ENCODE peak calls at places on chromosomes 2 and 18, in eight cellular contexts. One of them, this sample, is unnamed.

GRCh38 chr2:207046642-207047213 is 107.4 kb downstream of the CPO start:
- DNase-seq in CD8-positive, alpha-beta T cell: no peak
- DNase-seq in NT2/D1: no peak
- DNase-seq in A549: peak; percentile 4
- DNase-seq in upper lobe of left lung: no peak
- DNase-seq in psoas muscle: no peak
- DNase-seq in PC-3: peak; percentile 33
- DNase-seq in SJSA1: peak; percentile 52
- DNase-seq in this sample: no peak

GRCh38 chr2:120352701-120353590 is 7.0 kb downstream of the INHBB start:
- DNase-seq in CD8-positive, alpha-beta T cell: no peak
- DNase-seq in NT2/D1: no peak
- DNase-seq in A549: no peak
- DNase-seq in upper lobe of left lung: peak; percentile 62
- DNase-seq in psoas muscle: no peak
- DNase-seq in PC-3: peak; percentile 91
- DNase-seq in SJSA1: no peak
- DNase-seq in this sample: no peak

GRCh38 chr2:141611-142010 is 95.3 kb upstream of the FAM110C start:
- DNase-seq in CD8-positive, alpha-beta T cell: no peak
- DNase-seq in NT2/D1: no peak
- DNase-seq in A549: no peak
- DNase-seq in upper lobe of left lung: no peak
- DNase-seq in psoas muscle: no peak
- DNase-seq in PC-3: no peak
- DNase-seq in SJSA1: no peak
- DNase-seq in this sample: no peak

GRCh38 chr2:162072181-162072702 is 1.8 kb downstream of the DPP4 start:
- DNase-seq in CD8-positive, alpha-beta T cell: no peak
- DNase-seq in NT2/D1: no peak
- DNase-seq in A549: no peak
- DNase-seq in upper lobe of left lung: no peak
- DNase-seq in psoas muscle: no peak
- DNase-seq in PC-3: peak; percentile 70
- DNase-seq in SJSA1: no peak
- DNase-seq in this sample: no peak

GRCh38 chr2:220437938-220438337 is 810.5 kb downstream of the SLC4A3 start:
- DNase-seq in CD8-positive, alpha-beta T cell: no peak
- DNase-seq in NT2/D1: no peak
- DNase-seq in A549: no peak
- DNase-seq in upper lobe of left lung: no peak
- DNase-seq in psoas muscle: no peak
- DNase-seq in PC-3: peak; percentile 62
- DNase-seq in SJSA1: no peak
- DNase-seq in this sample: no peak

GRCh38 chr2:234243871-234244565 is 193.5 kb downstream of the SPP2 start:
- DNase-seq in CD8-positive, alpha-beta T cell: no peak
- DNase-seq in NT2/D1: no peak
- DNase-seq in A549: peak; percentile 86
- DNase-seq in upper lobe of left lung: no peak
- DNase-seq in psoas muscle: no peak
- DNase-seq in PC-3: peak; percentile 46
- DNase-seq in SJSA1: peak; percentile 65
- DNase-seq in this sample: no peak

GRCh38 chr18:59950215-59950944 is 50.6 kb downstream of the PMAIP1 start:
- DNase-seq in CD8-positive, alpha-beta T cell: no peak
- DNase-seq in NT2/D1: no peak
- DNase-seq in A549: no peak
- DNase-seq in upper lobe of left lung: no peak
- DNase-seq in psoas muscle: no peak
- DNase-seq in PC-3: peak; percentile 10
- DNase-seq in SJSA1: no peak
- DNase-seq in this sample: peak; percentile 36

GRCh38 chr2:174341995-174342571 is 7.3 kb downstream of the SP9 start:
- DNase-seq in CD8-positive, alpha-beta T cell: no peak
- DNase-seq in NT2/D1: no peak
- DNase-seq in A549: no peak
- DNase-seq in upper lobe of left lung: peak; percentile 81
- DNase-seq in psoas muscle: peak; percentile 19
- DNase-seq in PC-3: no peak
- DNase-seq in SJSA1: no peak
- DNase-seq in this sample: no peak

GRCh38 chr2:1940660-1941059 is 196.3 kb upstream of the PXDN start:
- DNase-seq in CD8-positive, alpha-beta T cell: no peak
- DNase-seq in NT2/D1: no peak
- DNase-seq in A549: no peak
- DNase-seq in upper lobe of left lung: no peak
- DNase-seq in psoas muscle: no peak
- DNase-seq in PC-3: no peak
- DNase-seq in SJSA1: no peak
- DNase-seq in this sample: no peak

GRCh38 chr2:33086400-33087015 is 139.8 kb downstream of the LTBP1 start:
- DNase-seq in CD8-positive, alpha-beta T cell: no peak
- DNase-seq in NT2/D1: no peak
- DNase-seq in A549: peak; percentile 25
- DNase-seq in upper lobe of left lung: no peak
- DNase-seq in psoas muscle: no peak
- DNase-seq in PC-3: peak; percentile 29
- DNase-seq in SJSA1: no peak
- DNase-seq in this sample: no peak

GRCh38 chr2:235945608-235946140 is 222.5 kb downstream of the GBX2 start:
- DNase-seq in CD8-positive, alpha-beta T cell: no peak
- DNase-seq in NT2/D1: no peak
- DNase-seq in A549: no peak
- DNase-seq in upper lobe of left lung: no peak
- DNase-seq in psoas muscle: no peak
- DNase-seq in PC-3: no peak
- DNase-seq in SJSA1: no peak
- DNase-seq in this sample: no peak

GRCh38 chr2:101256316-101256715 is 3.6 kb downstream of the CNOT11 start:
- DNase-seq in CD8-positive, alpha-beta T cell: no peak
- DNase-seq in NT2/D1: no peak
- DNase-seq in A549: no peak
- DNase-seq in upper lobe of left lung: no peak
- DNase-seq in psoas muscle: no peak
- DNase-seq in PC-3: peak; percentile 6
- DNase-seq in SJSA1: no peak
- DNase-seq in this sample: no peak

GRCh38 chr2:28393115-28393836 is 618 bp downstream of the FOSL2 start:
- DNase-seq in CD8-positive, alpha-beta T cell: peak; percentile 65
- DNase-seq in NT2/D1: peak; percentile 25
- DNase-seq in A549: peak; percentile 63
- DNase-seq in upper lobe of left lung: peak; percentile 94
- DNase-seq in psoas muscle: peak; percentile 72
- DNase-seq in PC-3: peak; percentile 59
- DNase-seq in SJSA1: peak; percentile 72
- DNase-seq in this sample: peak; percentile 33

GRCh38 chr2:113080134-113080533 is 12.4 kb downstream of the IL1F10 start:
- DNase-seq in CD8-positive, alpha-beta T cell: peak; percentile 58
- DNase-seq in NT2/D1: peak; percentile 28
- DNase-seq in A549: peak; percentile 32
- DNase-seq in upper lobe of left lung: no peak
- DNase-seq in psoas muscle: no peak
- DNase-seq in PC-3: peak; percentile 73
- DNase-seq in SJSA1: no peak
- DNase-seq in this sample: peak; percentile 27

GRCh38 chr2:70069049-70069448 is 18.2 kb upstream of the PCBP1 start:
- DNase-seq in CD8-positive, alpha-beta T cell: peak; percentile 68
- DNase-seq in NT2/D1: no peak
- DNase-seq in A549: no peak
- DNase-seq in upper lobe of left lung: no peak
- DNase-seq in psoas muscle: no peak
- DNase-seq in PC-3: no peak
- DNase-seq in SJSA1: no peak
- DNase-seq in this sample: peak; percentile 72

GRCh38 chr2:11980809-11981208 is 234.4 kb downstream of the LPIN1 start:
- DNase-seq in CD8-positive, alpha-beta T cell: no peak
- DNase-seq in NT2/D1: no peak
- DNase-seq in A549: no peak
- DNase-seq in upper lobe of left lung: no peak
- DNase-seq in psoas muscle: peak; percentile 17
- DNase-seq in PC-3: no peak
- DNase-seq in SJSA1: no peak
- DNase-seq in this sample: no peak

GRCh38 chr2:96407041-96407918 is 71.7 kb downstream of the NCAPH start:
- DNase-seq in CD8-positive, alpha-beta T cell: peak; percentile 90
- DNase-seq in NT2/D1: peak; percentile 81
- DNase-seq in A549: peak; percentile 87
- DNase-seq in upper lobe of left lung: peak; percentile 52
- DNase-seq in psoas muscle: peak; percentile 42
- DNase-seq in PC-3: peak; percentile 81
- DNase-seq in SJSA1: peak; percentile 64
- DNase-seq in this sample: peak; percentile 88

GRCh38 chr2:172834881-172835280 is 99.2 kb downstream of the RAPGEF4 start:
- DNase-seq in CD8-positive, alpha-beta T cell: no peak
- DNase-seq in NT2/D1: no peak
- DNase-seq in A549: no peak
- DNase-seq in upper lobe of left lung: no peak
- DNase-seq in psoas muscle: no peak
- DNase-seq in PC-3: no peak
- DNase-seq in SJSA1: no peak
- DNase-seq in this sample: no peak

GRCh38 chr2:177694348-177694747 is 301.8 kb downstream of the AGPS start:
- DNase-seq in CD8-positive, alpha-beta T cell: no peak
- DNase-seq in NT2/D1: no peak
- DNase-seq in A549: no peak
- DNase-seq in upper lobe of left lung: no peak
- DNase-seq in psoas muscle: no peak
- DNase-seq in PC-3: no peak
- DNase-seq in SJSA1: no peak
- DNase-seq in this sample: no peak

GRCh38 chr2:102871707-102872106 is 109.9 kb downstream of the TMEM182 start:
- DNase-seq in CD8-positive, alpha-beta T cell: no peak
- DNase-seq in NT2/D1: no peak
- DNase-seq in A549: no peak
- DNase-seq in upper lobe of left lung: no peak
- DNase-seq in psoas muscle: no peak
- DNase-seq in PC-3: no peak
- DNase-seq in SJSA1: no peak
- DNase-seq in this sample: no peak

GRCh38 chr2:112488201-112488600 is 6.2 kb downstream of the TTL start:
- DNase-seq in CD8-positive, alpha-beta T cell: no peak
- DNase-seq in NT2/D1: no peak
- DNase-seq in A549: no peak
- DNase-seq in upper lobe of left lung: no peak
- DNase-seq in psoas muscle: no peak
- DNase-seq in PC-3: no peak
- DNase-seq in SJSA1: no peak
- DNase-seq in this sample: no peak

GRCh38 chr2:7022486-7022885 is 105.3 kb downstream of the RNF144A start:
- DNase-seq in CD8-positive, alpha-beta T cell: no peak
- DNase-seq in NT2/D1: no peak
- DNase-seq in A549: no peak
- DNase-seq in upper lobe of left lung: no peak
- DNase-seq in psoas muscle: no peak
- DNase-seq in PC-3: no peak
- DNase-seq in SJSA1: no peak
- DNase-seq in this sample: no peak

GRCh38 chr2:207614824-207615223 is 10.4 kb downstream of the METTL21A start:
- DNase-seq in CD8-positive, alpha-beta T cell: no peak
- DNase-seq in NT2/D1: no peak
- DNase-seq in A549: no peak
- DNase-seq in upper lobe of left lung: no peak
- DNase-seq in psoas muscle: no peak
- DNase-seq in PC-3: no peak
- DNase-seq in SJSA1: no peak
- DNase-seq in this sample: no peak

GRCh38 chr2:240310645-240311044 is 124.8 kb upstream of the GPC1 start:
- DNase-seq in CD8-positive, alpha-beta T cell: no peak
- DNase-seq in NT2/D1: no peak
- DNase-seq in A549: no peak
- DNase-seq in upper lobe of left lung: no peak
- DNase-seq in psoas muscle: no peak
- DNase-seq in PC-3: no peak
- DNase-seq in SJSA1: no peak
- DNase-seq in this sample: no peak

GRCh38 chr18:29849145-29849544 is 1193.4 kb downstream of the DSC3 start:
- DNase-seq in CD8-positive, alpha-beta T cell: no peak
- DNase-seq in NT2/D1: no peak
- DNase-seq in A549: no peak
- DNase-seq in upper lobe of left lung: no peak
- DNase-seq in psoas muscle: no peak
- DNase-seq in PC-3: peak; percentile 61
- DNase-seq in SJSA1: no peak
- DNase-seq in this sample: no peak

GRCh38 chr2:27262379-27263286 is at the start of gene SLC30A3:
- DNase-seq in CD8-positive, alpha-beta T cell: peak; percentile 74
- DNase-seq in NT2/D1: no peak
- DNase-seq in A549: peak; percentile 64
- DNase-seq in upper lobe of left lung: peak; percentile 93
- DNase-seq in psoas muscle: peak; percentile 68
- DNase-seq in PC-3: no peak
- DNase-seq in SJSA1: peak; percentile 36
- DNase-seq in this sample: peak; percentile 25
- H3K4me3 ChIP-seq in CD8-positive, alpha-beta T cell: peak within 1 kb of the TSS; percentile 55
- H3K4me3 ChIP-seq in NT2/D1: peak within 1 kb of the TSS; percentile 49
- H3K4me3 ChIP-seq in A549: peak within 1 kb of the TSS; percentile 75
- H3K4me3 ChIP-seq in upper lobe of left lung: peak within 1 kb of the TSS; percentile 36
- H3K4me3 ChIP-seq in psoas muscle: peak within 1 kb of the TSS; percentile 71
- H3K4me3 ChIP-seq in PC-3: peak within 1 kb of the TSS; percentile 71
- H3K4me3 ChIP-seq in SJSA1: peak within 1 kb of the TSS; percentile 29
- H3K4me3 ChIP-seq in this sample: no peak within 1 kb of the TSS

GRCh38 chr2:74440378-74441110 is 1.2 kb downstream of the RTKN start:
- DNase-seq in CD8-positive, alpha-beta T cell: no peak
- DNase-seq in NT2/D1: no peak
- DNase-seq in A549: peak; percentile 85
- DNase-seq in upper lobe of left lung: peak; percentile 95
- DNase-seq in psoas muscle: peak; percentile 89
- DNase-seq in PC-3: peak; percentile 82
- DNase-seq in SJSA1: peak; percentile 78
- DNase-seq in this sample: no peak
- H3K4me1 ChIP-seq in CD8-positive, alpha-beta T cell: peaks cover 23% of the 10 kb centered on the region
- H3K4me1 ChIP-seq in NT2/D1: peaks cover 9% of the 10 kb centered on the region
- H3K4me1 ChIP-seq in A549: peaks cover 34% of the 10 kb centered on the region
- H3K4me1 ChIP-seq in upper lobe of left lung: peaks cover 29% of the 10 kb centered on the region
- H3K4me1 ChIP-seq in psoas muscle: no peaks in the 10 kb centered on the region
- H3K4me1 ChIP-seq in PC-3: peaks cover 34% of the 10 kb centered on the region
- H3K4me1 ChIP-seq in SJSA1: peaks cover 35% of the 10 kb centered on the region
- H3K4me1 ChIP-seq in this sample: peaks cover 20% of the 10 kb centered on the region

GRCh38 chr18:61400016-61400630 is 66.9 kb downstream of the CDH20 start:
- DNase-seq in CD8-positive, alpha-beta T cell: no peak
- DNase-seq in NT2/D1: no peak
- DNase-seq in A549: no peak
- DNase-seq in upper lobe of left lung: no peak
- DNase-seq in psoas muscle: no peak
- DNase-seq in PC-3: no peak
- DNase-seq in SJSA1: no peak
- DNase-seq in this sample: no peak
- H3K4me3 ChIP-seq in CD8-positive, alpha-beta T cell: no peak overlapping the region
- H3K4me3 ChIP-seq in NT2/D1: no peak overlapping the region
- H3K4me3 ChIP-seq in A549: no peak overlapping the region
- H3K4me3 ChIP-seq in upper lobe of left lung: no peak overlapping the region
- H3K4me3 ChIP-seq in psoas muscle: no peak overlapping the region
- H3K4me3 ChIP-seq in PC-3: no peak overlapping the region
- H3K4me3 ChIP-seq in SJSA1: no peak overlapping the region
- H3K4me3 ChIP-seq in this sample: no peak overlapping the region

DNA sequence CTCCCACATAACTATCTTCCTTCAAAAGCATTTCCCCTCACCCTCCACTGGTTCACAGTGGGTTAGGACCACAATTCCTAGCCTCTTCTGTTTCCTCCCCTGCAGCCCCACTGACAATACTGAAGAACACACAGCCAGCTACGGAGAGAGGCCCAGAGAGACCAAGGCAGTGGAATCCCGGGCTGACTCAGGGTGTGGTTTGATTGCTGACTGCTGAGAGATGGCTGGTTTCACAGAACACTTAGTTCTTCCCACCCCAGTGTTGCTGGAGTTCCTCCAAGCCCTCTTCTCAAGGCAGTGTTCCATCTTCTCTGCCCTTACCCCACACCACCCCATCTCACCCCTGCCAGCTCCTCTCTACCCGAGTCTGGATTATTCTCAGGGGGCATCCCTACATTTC is 43.3 kb upstream of the ZFP36L2 start:
- DNase-seq in CD8-positive, alpha-beta T cell: no peak
- DNase-seq in NT2/D1: no peak
- DNase-seq in A549: no peak
- DNase-seq in upper lobe of left lung: no peak
- DNase-seq in psoas muscle: peak; percentile 78
- DNase-seq in PC-3: no peak
- DNase-seq in SJSA1: no peak
- DNase-seq in this sample: no peak
- H3K4me1 ChIP-seq in CD8-positive, alpha-beta T cell: no peaks in the 10 kb centered on the region
- H3K4me1 ChIP-seq in NT2/D1: peaks cover 3% of the 10 kb centered on the region
- H3K4me1 ChIP-seq in A549: peaks cover 7% of the 10 kb centered on the region
- H3K4me1 ChIP-seq in upper lobe of left lung: peaks cover 46% of the 10 kb centered on the region
- H3K4me1 ChIP-seq in psoas muscle: peaks cover 12% of the 10 kb centered on the region
- H3K4me1 ChIP-seq in PC-3: no peaks in the 10 kb centered on the region
- H3K4me1 ChIP-seq in SJSA1: peaks cover 44% of the 10 kb centered on the region
- H3K4me1 ChIP-seq in this sample: no peaks in the 10 kb centered on the region